ENCODE peak calls at places on chromosome X, in five cellular contexts. W is fibroblast of lung, V is mammary epithelial cell, N is body of pancreas, F is lower leg skin. D is an unnamed sample.

GRCh38 chrX:150486011-150486410 is 82.4 kb upstream of the MTM1 start:
- DNase-seq in V (peak), N (peak), W (peak), F (no peak), D (peak)

GRCh38 chrX:135112096-135112729 is 8.1 kb downstream of the ETDB start:
- DNase-seq in W (peak), N (peak), F (peak), V (peak), D (no peak)

GRCh38 chrX:45506149-45506768 is 305.6 kb upstream of the DIPK2B start:
- DNase-seq in W (no peak), N (no peak), V (no peak), F (no peak), D (no peak)

GRCh38 chrX:74537011-74537390 is 77.4 kb downstream of the RLIM start:
- DNase-seq in W (peak), V (no peak), F (no peak), N (no peak), D (no peak)

GRCh38 chrX:70025464-70025863 is 24.3 kb downstream of the AWAT2 start:
- DNase-seq in N (no peak), W (peak), V (peak), F (no peak), D (no peak)

GRCh38 chrX:33211356-33212254 is at the start of gene DMD:
- DNase-seq in V (peak), W (peak), N (peak), F (no peak), D (peak)

GRCh38 chrX:7263330-7263729 is 115.4 kb upstream of the PUDP start:
- DNase-seq in V (no peak), F (no peak), N (no peak), W (no peak), D (no peak)

GRCh38 chrX:118226060-118226428 is 109.4 kb upstream of the KLHL13 start:
- DNase-seq in V (no peak), W (peak), N (no peak), F (no peak), D (peak)

GRCh38 chrX:41900321-41900720 is 23.0 kb downstream of the CASK start:
- DNase-seq in N (no peak), F (no peak), W (no peak), V (no peak), D (no peak)

GRCh38 chrX:63747331-63747730 is 37.7 kb downstream of the ARHGEF9 start:
- DNase-seq in W (peak), V (peak), F (no peak), N (no peak), D (no peak)

GRCh38 chrX:435536-436122 is 48.9 kb upstream of the PPP2R3B start:
- DNase-seq in F (no peak), V (no peak), N (no peak), W (no peak), D (no peak)

GRCh38 chrX:87664381-87664780 is 146.8 kb downstream of the KLHL4 start:
- DNase-seq in V (peak), W (peak), F (no peak), N (no peak), D (no peak)

GRCh38 chrX:130523460-130524394 is 121.9 kb downstream of the RBMX2 start:
- DNase-seq in N (peak), W (peak), V (no peak), F (no peak), D (peak)

GRCh38 chrX:51891821-51892551 is 1.4 kb upstream of the MAGED1 start:
- DNase-seq in N (peak), W (peak), F (no peak), V (no peak), D (no peak)

GRCh38 chrX:10160221-10160620 is 3.4 kb downstream of the CLCN4 start:
- DNase-seq in N (no peak), V (no peak), F (no peak), W (no peak), D (no peak)

GRCh38 chrX:10157032-10157341 is 212 bp downstream of the CLCN4 start:
- DNase-seq in F (no peak), V (no peak), W (no peak), N (no peak), D (no peak)

GRCh38 chrX:10159069-10159468 is 2.3 kb downstream of the CLCN4 start:
- DNase-seq in N (no peak), V (no peak), F (no peak), W (no peak), D (no peak)

GRCh38 chrX:10157545-10157944 is 770 bp downstream of the CLCN4 start:
- DNase-seq in V (no peak), W (peak), N (no peak), F (no peak), D (no peak)

GRCh38 chrX:10158279-10158939 is 1.6 kb downstream of the CLCN4 start:
- DNase-seq in W (no peak), F (no peak), V (no peak), N (no peak), D (no peak)
- H3K4me3 ChIP-seq in W (peak), F (no peak), V (peak), N (no peak), D (no peak)

DNA sequence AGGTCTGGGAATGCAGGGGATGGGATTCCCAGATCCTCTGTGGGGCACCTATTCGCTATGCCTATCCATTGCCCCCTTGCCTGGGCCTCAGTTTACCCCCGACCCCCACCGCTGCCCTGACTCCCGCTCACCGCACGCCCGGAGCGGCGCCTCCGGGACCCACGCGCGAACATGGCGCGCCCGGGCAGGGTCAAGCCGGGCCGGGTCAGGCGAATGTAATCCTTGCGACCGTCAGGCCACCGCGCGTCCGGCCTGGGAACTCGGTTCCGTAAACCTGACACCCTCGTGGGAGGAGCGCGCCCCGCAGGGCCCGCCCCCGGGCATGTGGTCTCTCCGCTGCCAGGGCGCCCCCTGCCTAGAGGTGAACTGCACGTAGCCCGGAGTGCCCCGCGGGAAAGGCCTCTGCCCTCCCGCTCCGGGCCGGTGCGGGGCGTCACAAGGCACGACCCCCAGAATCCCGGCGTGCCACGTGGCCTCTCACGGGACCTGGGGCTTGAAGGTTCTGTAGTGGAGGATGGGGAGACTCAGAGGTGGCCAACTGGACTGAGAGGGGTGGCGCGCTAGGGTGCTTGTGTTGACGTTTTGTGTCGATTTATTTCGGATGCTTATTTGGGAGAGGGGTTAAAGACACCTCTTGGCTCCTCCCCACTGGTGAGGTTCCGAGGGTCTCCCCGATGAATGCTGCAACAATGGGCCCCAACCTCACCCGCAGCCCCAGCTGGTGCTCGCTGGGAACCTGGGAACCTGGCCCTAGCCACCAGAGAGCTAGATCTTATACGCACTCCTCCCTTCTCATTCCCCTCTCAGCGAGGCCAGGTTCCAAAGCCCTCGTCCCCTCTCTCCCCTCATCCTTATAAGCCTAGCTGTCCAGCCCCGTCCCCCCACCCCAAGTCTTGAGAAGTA is at the start of gene PRICKLE3:
- DNase-seq in W (peak), F (peak), V (peak), N (peak), D (peak)
- TF ChIP-seq CTCF in W (peak), F (no peak), V (peak), N (no peak), D (peak)

GRCh38 chrX:107565005-107565404 is 63.3 kb upstream of the PRPS1 start:
- DNase-seq in V (no peak), F (no peak), N (no peak), W (peak), D (no peak)

GRCh38 chrX:107559506-107559905 is 68.8 kb upstream of the PRPS1 start:
- DNase-seq in W (peak), F (peak), V (no peak), N (no peak), D (no peak)

GRCh38 chrX:107561468-107562215 is 66.7 kb upstream of the PRPS1 start:
- DNase-seq in F (peak), V (no peak), W (peak), N (no peak), D (no peak)

GRCh38 chrX:107563851-107564250 is 64.5 kb upstream of the PRPS1 start:
- DNase-seq in W (no peak), N (no peak), V (no peak), F (peak), D (no peak)

GRCh38 chrX:107562482-107562881 is 65.8 kb upstream of the PRPS1 start:
- DNase-seq in N (no peak), F (peak), W (peak), V (peak), D (no peak)
- H3K4me3 ChIP-seq in N (no peak), F (no peak), W (no peak), V (no peak), D (no peak)

GRCh38 chrX:102599084-102599949 is at the start of gene ARMCX5:
- DNase-seq in F (peak), N (peak), W (peak), V (peak), D (peak)
- TF ChIP-seq CTCF in F (no peak), N (no peak), W (no peak), V (peak), D (no peak)

DNA sequence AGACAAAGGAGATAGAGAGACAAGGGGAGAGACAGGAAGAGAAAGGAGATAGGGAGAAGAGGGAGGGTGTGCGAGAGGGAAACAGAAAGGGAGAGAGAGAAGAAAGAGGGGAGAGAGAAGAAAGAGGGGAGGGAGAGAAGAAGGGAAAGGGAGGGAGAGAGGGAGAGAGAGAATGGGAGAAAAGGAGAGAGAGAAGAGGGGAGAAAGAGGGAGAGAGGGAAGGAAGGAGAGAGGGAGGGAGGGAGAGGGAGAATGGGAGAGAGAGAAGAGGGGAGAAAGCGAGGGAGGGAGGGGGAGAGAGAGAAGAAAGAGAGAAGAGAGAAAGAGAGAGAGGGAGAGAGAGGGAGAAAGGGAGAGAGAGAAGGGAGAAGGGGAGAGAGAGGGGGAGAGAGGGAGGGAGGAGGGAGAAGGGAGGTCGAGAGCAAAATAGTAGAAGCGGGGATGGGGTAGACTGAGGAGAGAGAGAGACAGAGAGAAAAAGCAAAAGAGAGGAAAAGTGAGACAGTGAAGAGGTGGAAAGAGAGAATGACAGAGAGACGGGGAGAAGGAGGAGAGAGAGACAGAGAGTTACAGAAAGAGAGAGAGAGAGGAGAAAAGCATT is 218.2 kb downstream of the DHRSX start:
- DNase-seq in F (no peak), V (no peak), W (no peak), N (no peak), D (no peak)
- H3K4me3 ChIP-seq in F (no peak), V (no peak), W (no peak), N (no peak), D (no peak)

DNA sequence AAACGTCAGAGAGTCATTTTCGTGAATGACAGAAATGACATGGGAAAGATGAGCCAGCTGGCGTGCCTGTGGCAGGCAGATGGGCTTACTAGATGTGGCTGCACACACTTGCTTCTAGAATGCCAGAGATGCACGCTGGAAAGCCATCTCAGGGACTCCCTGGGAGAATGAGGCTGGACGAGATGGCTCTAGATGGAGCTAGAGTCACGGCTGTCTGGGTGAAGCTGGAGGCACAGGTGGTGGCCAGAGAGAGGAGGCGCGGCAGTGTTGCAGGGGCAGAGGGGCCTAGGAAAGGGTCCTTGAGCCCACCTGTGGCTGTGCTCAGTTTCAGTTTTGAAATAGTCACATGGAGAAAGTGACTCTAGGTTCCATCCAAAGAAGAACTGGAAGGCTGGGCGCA is 26.0 kb downstream of the TKTL1 start:
- DNase-seq in N (peak), W (no peak), F (no peak), V (no peak), D (no peak)
- TF ChIP-seq CTCF in N (no peak), W (no peak), F (no peak), V (peak), D (no peak)

GRCh38 chrX:105822138-105823091 is at the start of gene NRK:
- DNase-seq in W (peak), V (no peak), N (no peak), F (no peak), D (no peak)
- H3K4me3 ChIP-seq in W (peak), V (peak), N (no peak), F (no peak), D (no peak)